ENCODE peak calls at places on chromosome 3, in nine cellular contexts. N is RPMI8226; J is NCI-H1417; A is IMR-90; H is NCI-H2171; X is activated CD8-positive, alpha-beta memory T cell treated with anti-CD3 and anti-CD28 coated beads for 24 hours; Y is hippocampal formation; F is cerebellar cortex; S is activated CD4-positive, alpha-beta T cell treated with anti-CD3 and anti-CD28 coated beads, Interleukin-2, amount 50 U/mL, for 1 hour. Q is an unnamed sample.

GRCh38 chr3:32109256-32109655 is 2.8 kb downstream of the GPD1L start:
- DNase-seq in N (no peak), J (no peak), A (peak; percentile 39), H (no peak), X (no peak), Y (peak; percentile 71), F (peak; percentile 88), S (no peak), Q (no peak)

GRCh38 chr3:186598108-186598784 is 14.6 kb upstream of the AHSG start:
- DNase-seq in N (no peak), J (no peak), A (peak; percentile 45), H (no peak), X (no peak), Y (no peak), F (no peak), S (no peak), Q (no peak)

GRCh38 chr3:37223084-37223975 is 48.9 kb upstream of the LRRFIP2 start:
- DNase-seq in N (peak; percentile 78), J (no peak), A (peak; percentile 43), H (no peak), X (peak; percentile 47), Y (no peak), F (no peak), S (no peak), Q (no peak)

GRCh38 chr3:171284308-171285075 is 175.7 kb downstream of the TNIK start:
- DNase-seq in N (no peak), J (no peak), A (peak; percentile 98), H (no peak), X (no peak), Y (no peak), F (no peak), S (no peak), Q (no peak)

GRCh38 chr3:175911937-175912336 is 1052.8 kb downstream of the NAALADL2 start:
- DNase-seq in N (no peak), J (no peak), A (no peak), H (no peak), X (no peak), Y (no peak), F (no peak), S (no peak), Q (no peak)

GRCh38 chr3:154275965-154276364 is 48.3 kb downstream of the DHX36 start:
- DNase-seq in N (peak; percentile 15), J (peak; percentile 57), A (no peak), H (no peak), X (no peak), Y (no peak), F (no peak), S (no peak), Q (no peak)

GRCh38 chr3:61624300-61624699 is 62.9 kb downstream of the PTPRG start:
- DNase-seq in N (no peak), J (no peak), A (no peak), H (no peak), X (no peak), Y (no peak), F (no peak), S (no peak), Q (no peak)

GRCh38 chr3:50256978-50257890 is 11.7 kb upstream of the SEMA3B start:
- DNase-seq in N (peak; percentile 55), J (no peak), A (no peak), H (no peak), X (no peak), Y (no peak), F (peak; percentile 60), S (no peak), Q (no peak)

GRCh38 chr3:181710581-181711255 is 1.0 kb upstream of the SOX2 start:
- DNase-seq in N (peak; percentile 27), J (peak; percentile 87), A (no peak), H (no peak), X (no peak), Y (no peak), F (no peak), S (no peak), Q (no peak)

GRCh38 chr3:167605871-167606270 is 47.9 kb downstream of the WDR49 start:
- DNase-seq in N (no peak), J (no peak), A (no peak), H (no peak), X (no peak), Y (no peak), F (no peak), S (no peak), Q (no peak)

GRCh38 chr3:107543666-107544065 is 20.9 kb downstream of the BBX start:
- DNase-seq in N (peak; percentile 10), J (no peak), A (no peak), H (no peak), X (no peak), Y (peak; percentile 68), F (peak; percentile 16), S (no peak), Q (no peak)